ENCODE peak calls at places on chromosomes 4 and X, in four cellular contexts. Z is K562, A is HCT116, Q is HepG2. G is an unnamed sample.

GRCh38 chrX:132491191-132491590 is 2.4 kb upstream of the MBNL3 start:
- DNase-seq in Z (no peak), A (no peak), Q (peak), G (no peak)

GRCh38 chrX:134935286-134935685 is 55.5 kb upstream of the SMIM10 start:
- DNase-seq in Z (no peak), A (no peak), Q (no peak), G (no peak)

GRCh38 chr4:142883433-142883832 is 37.3 kb upstream of the INPP4B start:
- DNase-seq in Z (no peak), A (peak), Q (no peak), G (no peak)

GRCh38 chr4:140266958-140267568 is 106.4 kb upstream of the SCOC start:
- DNase-seq in Z (no peak), A (no peak), Q (no peak), G (no peak)

GRCh38 chr4:91330555-91331137 is 973.1 kb upstream of the GRID2 start:
- DNase-seq in Z (no peak), A (no peak), Q (no peak), G (no peak)

GRCh38 chr4:3112979-3113469 is 38.5 kb downstream of the HTT start:
- DNase-seq in Z (no peak), A (no peak), Q (peak), G (no peak)

GRCh38 chr4:33091961-33092360 is 2371.8 kb downstream of the PCDH7 start:
- DNase-seq in Z (no peak), A (no peak), Q (no peak), G (no peak)

GRCh38 chr4:142408003-142408441 is 438.1 kb downstream of the INPP4B start:
- DNase-seq in Z (no peak), A (no peak), Q (no peak), G (no peak)

GRCh38 chr4:3436798-3437581 is 4.8 kb upstream of the HGFAC start:
- DNase-seq in Z (no peak), A (peak), Q (no peak), G (no peak)

GRCh38 chr4:148030486-148030885 is 298.6 kb downstream of the ARHGAP10 start:
- DNase-seq in Z (no peak), A (no peak), Q (no peak), G (no peak)

GRCh38 chr4:40199999-40200880 is 3.4 kb downstream of the RHOH start:
- DNase-seq in Z (no peak), A (no peak), Q (no peak), G (no peak)

GRCh38 chr4:146029939-146030710 is 91.5 kb upstream of the ZNF827 start:
- DNase-seq in Z (no peak), A (no peak), Q (no peak), G (no peak)

GRCh38 chr4:8709050-8709728 is 116.6 kb downstream of the CPZ start:
- DNase-seq in Z (no peak), A (no peak), Q (no peak), G (no peak)
- TF ChIP-seq TCF7L2 in Z (no peak), A (no peak), Q (no peak), G (no peak)

GRCh38 chr4:103497692-103498091 is 222.1 kb downstream of the TACR3 start:
- DNase-seq in Z (no peak), A (no peak), Q (no peak), G (no peak)

GRCh38 chr4:103499094-103499493 is 220.7 kb downstream of the TACR3 start:
- DNase-seq in Z (no peak), A (no peak), Q (no peak), G (no peak)

GRCh38 chr4:103496800-103497199 is 223.0 kb downstream of the TACR3 start:
- DNase-seq in Z (no peak), A (no peak), Q (no peak), G (no peak)

GRCh38 chr4:103493450-103494159 is 226.2 kb downstream of the TACR3 start:
- DNase-seq in Z (no peak), A (no peak), Q (no peak), G (no peak)

DNA sequence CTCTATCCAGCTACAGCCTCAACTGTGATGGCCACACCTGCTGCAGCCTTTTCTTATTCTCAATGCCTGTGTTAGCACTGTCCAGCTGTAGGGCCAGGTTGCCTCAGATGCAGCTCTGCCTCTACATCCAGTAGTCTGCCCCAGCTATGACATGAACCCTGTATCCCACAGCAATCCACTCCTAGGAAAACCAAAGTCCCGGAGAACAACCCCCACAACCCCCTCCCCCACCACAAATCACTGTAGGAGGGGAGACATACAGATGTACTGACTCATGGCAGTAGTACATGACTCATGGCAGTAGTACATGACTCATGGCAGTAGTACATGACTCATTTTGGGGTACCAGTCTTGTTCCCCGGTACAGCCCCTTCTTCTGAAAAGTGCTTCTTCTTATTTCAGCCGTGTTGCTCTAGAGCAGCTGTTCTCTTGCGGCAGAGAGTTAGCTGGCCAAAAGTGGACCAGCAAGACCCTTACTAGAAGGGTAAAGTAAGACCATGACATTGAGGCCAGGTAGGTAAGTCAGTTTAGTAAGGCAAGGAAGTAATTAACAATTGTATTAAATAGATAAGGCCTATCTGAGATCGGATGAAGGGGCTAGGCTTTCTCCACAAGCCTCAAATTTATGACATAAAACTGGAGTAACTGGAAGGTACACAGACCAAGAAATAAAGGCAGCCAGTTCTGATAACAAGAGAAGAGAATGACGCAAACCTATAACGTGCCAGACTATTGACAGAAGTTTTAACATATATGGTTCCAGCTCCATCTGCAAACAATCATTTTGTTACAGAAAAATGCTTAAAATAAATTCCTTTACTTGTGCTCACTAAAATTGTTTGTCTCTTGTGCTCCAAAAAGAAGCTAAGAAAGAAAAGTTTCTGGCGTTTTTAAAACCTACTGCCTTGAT is 221.4 kb downstream of the TACR3 start:
- DNase-seq in Z (no peak), A (no peak), Q (no peak), G (no peak)
- TF ChIP-seq REST in Z (no peak), A (no peak), Q (no peak), G (no peak)

GRCh38 chr4:174244441-174244840 is 39.0 kb downstream of the FBXO8 start:
- DNase-seq in Z (no peak), A (no peak), Q (no peak), G (no peak)

GRCh38 chr4:174245714-174246113 is 37.8 kb downstream of the FBXO8 start:
- DNase-seq in Z (no peak), A (no peak), Q (no peak), G (no peak)

GRCh38 chr4:174252412-174252811 is 31.1 kb downstream of the FBXO8 start:
- DNase-seq in Z (no peak), A (no peak), Q (no peak), G (no peak)

GRCh38 chr4:174248407-174248806 is 35.1 kb downstream of the FBXO8 start:
- DNase-seq in Z (no peak), A (no peak), Q (no peak), G (no peak)
- TF ChIP-seq TCF7L2 in Z (no peak), A (no peak), Q (no peak), G (no peak)

GRCh38 chr4:185088899-185089298 is 54.2 kb upstream of the SLC25A4 start:
- DNase-seq in Z (no peak), A (no peak), Q (no peak), G (no peak)

GRCh38 chr4:185082549-185082948 is 60.5 kb upstream of the SLC25A4 start:
- DNase-seq in Z (no peak), A (no peak), Q (no peak), G (no peak)

GRCh38 chr4:185080545-185080944 is 62.3 kb downstream of the HELT start:
- DNase-seq in Z (no peak), A (no peak), Q (no peak), G (no peak)

GRCh38 chr4:185086053-185086452 is 57.0 kb upstream of the SLC25A4 start:
- DNase-seq in Z (no peak), A (no peak), Q (no peak), G (no peak)
- TF ChIP-seq REST in Z (no peak), A (no peak), Q (peak), G (no peak)

G was measured in Panc1.